ENCODE peak calls at places on chromosome 7, in six cellular contexts. One of them, this sample, is unnamed.

GRCh38 chr7:136925049-136925448 is 56.6 kb downstream of the CHRM2 start:
- DNase-seq in PC-9: no peak
- DNase-seq in fibroblast of lung: peak; percentile 40
- DNase-seq in AG10803: no peak
- DNase-seq in hepatocyte: no peak
- DNase-seq in osteoblast: no peak
- DNase-seq in this sample: no peak

GRCh38 chr7:127629268-127629854 is 11.4 kb upstream of the PAX4 start:
- DNase-seq in PC-9: peak; percentile 17
- DNase-seq in fibroblast of lung: no peak
- DNase-seq in AG10803: no peak
- DNase-seq in hepatocyte: peak; percentile 43
- DNase-seq in osteoblast: no peak
- DNase-seq in this sample: peak; percentile 63

GRCh38 chr7:132161231-132161915 is 414.9 kb downstream of the PLXNA4 start:
- DNase-seq in PC-9: peak; percentile 73
- DNase-seq in fibroblast of lung: no peak
- DNase-seq in AG10803: peak; percentile 69
- DNase-seq in hepatocyte: peak; percentile 37
- DNase-seq in osteoblast: no peak
- DNase-seq in this sample: peak; percentile 4

GRCh38 chr7:151406886-151407583 is 2.8 kb downstream of the WDR86 start:
- DNase-seq in PC-9: no peak
- DNase-seq in fibroblast of lung: no peak
- DNase-seq in AG10803: no peak
- DNase-seq in hepatocyte: no peak
- DNase-seq in osteoblast: peak; percentile 71
- DNase-seq in this sample: no peak

GRCh38 chr7:6012355-6013104 is 3.5 kb downstream of the AIMP2 start:
- DNase-seq in PC-9: no peak
- DNase-seq in fibroblast of lung: no peak
- DNase-seq in AG10803: peak; percentile 32
- DNase-seq in hepatocyte: peak; percentile 55
- DNase-seq in osteoblast: peak; percentile 53
- DNase-seq in this sample: peak; percentile 41

GRCh38 chr7:12713625-12714435 is 26.4 kb downstream of the ARL4A start:
- DNase-seq in PC-9: no peak
- DNase-seq in fibroblast of lung: no peak
- DNase-seq in AG10803: no peak
- DNase-seq in hepatocyte: no peak
- DNase-seq in osteoblast: no peak
- DNase-seq in this sample: no peak

GRCh38 chr7:36746347-36746746 is 22.1 kb upstream of the AOAH start:
- DNase-seq in PC-9: no peak
- DNase-seq in fibroblast of lung: peak; percentile 58
- DNase-seq in AG10803: no peak
- DNase-seq in hepatocyte: peak; percentile 77
- DNase-seq in osteoblast: no peak
- DNase-seq in this sample: peak; percentile 56

GRCh38 chr7:155951554-155952158 is 139.4 kb upstream of the SHH start:
- DNase-seq in PC-9: peak; percentile 94
- DNase-seq in fibroblast of lung: peak; percentile 94
- DNase-seq in AG10803: no peak
- DNase-seq in hepatocyte: peak; percentile 79
- DNase-seq in osteoblast: peak; percentile 90
- DNase-seq in this sample: peak; percentile 91

GRCh38 chr7:2609001-2609411 is 22.8 kb upstream of the TTYH3 start:
- DNase-seq in PC-9: no peak
- DNase-seq in fibroblast of lung: peak; percentile 58
- DNase-seq in AG10803: no peak
- DNase-seq in hepatocyte: peak; percentile 37
- DNase-seq in osteoblast: peak; percentile 96
- DNase-seq in this sample: no peak

DNA sequence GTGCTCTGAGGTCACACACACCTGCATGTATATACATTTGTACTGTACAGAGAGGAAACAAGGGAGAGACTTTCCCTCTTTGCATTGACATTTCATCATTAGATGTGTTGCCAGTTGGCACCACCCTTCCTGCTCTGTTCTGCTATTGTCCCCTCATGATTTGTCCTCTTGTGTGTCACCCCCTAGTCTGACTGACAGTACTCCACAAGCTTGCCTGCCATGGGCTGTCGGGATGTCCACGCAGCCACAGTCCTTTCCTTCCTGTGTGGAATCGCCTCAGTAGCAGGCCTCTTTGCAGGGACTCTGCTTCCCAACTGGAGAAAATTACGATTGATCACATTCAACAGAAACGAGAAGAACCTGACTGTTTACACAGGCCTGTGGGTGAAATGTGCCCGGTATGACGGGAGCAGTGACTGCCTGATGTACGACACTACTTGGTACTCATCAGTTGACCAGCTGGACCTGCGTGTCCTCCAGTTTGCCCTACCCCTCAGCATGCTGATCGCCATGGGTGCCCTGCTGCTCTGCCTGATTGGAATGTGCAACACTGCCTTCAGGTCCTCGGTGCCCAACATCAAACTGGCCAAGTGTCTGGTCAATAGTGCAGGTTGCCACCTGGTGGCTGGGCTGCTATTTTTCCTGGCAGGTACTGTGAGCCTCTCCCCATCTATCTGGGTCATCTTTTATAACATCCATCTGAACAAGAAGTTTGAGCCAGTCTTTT is 9.4 kb downstream of the CLDN12 start:
- DNase-seq in PC-9: peak; percentile 12
- DNase-seq in fibroblast of lung: peak; percentile 7
- DNase-seq in AG10803: peak; percentile 10
- DNase-seq in hepatocyte: no peak
- DNase-seq in osteoblast: no peak
- DNase-seq in this sample: peak; percentile 66
- TF ChIP-seq CTCF in PC-9: peak; percentile 50
- TF ChIP-seq CTCF in fibroblast of lung: no peak
- TF ChIP-seq CTCF in AG10803: peak; percentile 29
- TF ChIP-seq CTCF in hepatocyte: peak; percentile 22
- TF ChIP-seq CTCF in osteoblast: peak; percentile 30
- TF ChIP-seq CTCF in this sample: no peak

DNA sequence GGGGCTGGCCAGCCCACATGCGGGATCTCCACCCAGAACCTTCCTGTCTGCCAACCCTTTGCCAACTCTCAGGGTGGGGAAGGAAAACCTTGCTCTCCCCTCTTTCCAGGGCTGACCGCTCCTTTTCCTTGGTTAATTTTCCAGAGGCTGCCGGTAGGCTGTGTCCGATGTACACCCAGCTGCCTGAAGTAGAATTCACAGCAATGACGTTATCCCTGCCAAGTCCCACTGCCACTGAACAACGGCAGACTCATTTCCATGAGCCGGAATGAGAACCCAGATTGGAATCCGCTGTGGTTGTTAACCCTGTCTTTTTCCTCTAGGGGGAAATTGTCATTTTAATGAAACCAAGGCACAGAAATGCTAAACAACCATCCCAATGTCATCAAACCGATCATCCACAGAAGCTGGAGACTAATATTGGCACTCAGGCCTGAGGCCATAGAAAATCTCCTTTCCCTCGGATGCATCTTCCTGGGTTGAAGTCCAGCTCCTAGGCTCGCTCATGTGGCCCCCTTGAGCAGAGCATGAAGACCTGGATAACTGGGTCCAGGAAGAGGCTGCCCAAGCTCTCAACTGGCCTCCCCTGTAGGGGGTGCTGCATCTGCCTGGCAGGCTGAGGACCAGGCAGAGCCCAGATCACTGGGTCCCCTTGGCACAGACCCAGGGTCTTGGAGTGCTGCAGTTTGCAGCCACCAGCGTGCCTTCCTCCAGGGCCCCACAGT is 30.4 kb downstream of the KLRG2 start:
- DNase-seq in PC-9: no peak
- DNase-seq in fibroblast of lung: peak; percentile 29
- DNase-seq in AG10803: peak; percentile 67
- DNase-seq in hepatocyte: no peak
- DNase-seq in osteoblast: peak; percentile 94
- DNase-seq in this sample: no peak
- TF ChIP-seq CTCF in PC-9: no peak
- TF ChIP-seq CTCF in fibroblast of lung: no peak
- TF ChIP-seq CTCF in AG10803: no peak
- TF ChIP-seq CTCF in hepatocyte: no peak
- TF ChIP-seq CTCF in osteoblast: peak; percentile 32
- TF ChIP-seq CTCF in this sample: no peak

GRCh38 chr7:99949645-99950228 is 20.3 kb upstream of the GJC3 start:
- DNase-seq in PC-9: no peak
- DNase-seq in fibroblast of lung: peak; percentile 24
- DNase-seq in AG10803: peak; percentile 13
- DNase-seq in hepatocyte: no peak
- DNase-seq in osteoblast: no peak
- DNase-seq in this sample: no peak
- TF ChIP-seq CTCF in PC-9: peak; percentile 45
- TF ChIP-seq CTCF in fibroblast of lung: peak; percentile 50
- TF ChIP-seq CTCF in AG10803: peak; percentile 52
- TF ChIP-seq CTCF in hepatocyte: peak; percentile 30
- TF ChIP-seq CTCF in osteoblast: peak; percentile 47
- TF ChIP-seq CTCF in this sample: no peak

GRCh38 chr7:26670841-26671240 is 193.5 kb downstream of the SKAP2 start:
- DNase-seq in PC-9: no peak
- DNase-seq in fibroblast of lung: no peak
- DNase-seq in AG10803: no peak
- DNase-seq in hepatocyte: no peak
- DNase-seq in osteoblast: no peak
- DNase-seq in this sample: no peak

GRCh38 chr7:26663905-26664673 is 200.3 kb downstream of the SKAP2 start:
- DNase-seq in PC-9: no peak
- DNase-seq in fibroblast of lung: no peak
- DNase-seq in AG10803: peak; percentile 89
- DNase-seq in hepatocyte: no peak
- DNase-seq in osteoblast: no peak
- DNase-seq in this sample: no peak

GRCh38 chr7:26668821-26669220 is 195.6 kb downstream of the SKAP2 start:
- DNase-seq in PC-9: no peak
- DNase-seq in fibroblast of lung: no peak
- DNase-seq in AG10803: no peak
- DNase-seq in hepatocyte: no peak
- DNase-seq in osteoblast: no peak
- DNase-seq in this sample: peak; percentile 39

GRCh38 chr7:26664735-26665420 is 199.5 kb downstream of the SKAP2 start:
- DNase-seq in PC-9: peak; percentile 65
- DNase-seq in fibroblast of lung: no peak
- DNase-seq in AG10803: peak; percentile 44
- DNase-seq in hepatocyte: peak; percentile 13
- DNase-seq in osteoblast: no peak
- DNase-seq in this sample: peak; percentile 71

DNA sequence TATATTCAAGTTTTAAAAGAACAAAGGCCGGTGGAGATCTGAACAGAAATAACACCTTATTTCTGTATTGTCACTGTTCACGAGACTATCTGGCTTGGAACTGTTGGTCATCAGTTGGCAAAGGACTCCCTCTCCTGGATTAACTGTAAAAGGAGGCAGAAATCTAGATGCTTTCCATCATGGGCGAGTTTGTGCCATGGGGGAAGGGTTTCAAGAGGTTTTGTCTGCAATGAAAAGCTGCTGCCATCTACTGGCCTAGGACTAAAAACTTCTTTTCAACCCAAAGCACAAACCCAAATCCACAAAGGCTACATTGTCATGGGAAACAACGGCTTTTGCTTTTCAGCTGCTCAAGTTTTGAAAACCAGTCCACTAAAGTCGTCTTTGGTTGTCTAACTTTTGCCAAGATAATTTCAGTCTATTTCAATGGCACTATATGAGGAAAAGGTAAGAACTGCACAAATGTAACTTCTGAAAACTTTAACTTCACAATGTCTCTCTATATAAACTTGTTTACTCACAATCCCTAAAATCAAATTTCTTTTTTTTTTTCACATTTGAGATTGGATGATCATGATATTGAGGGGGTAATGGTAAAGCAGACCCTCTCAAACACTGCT is 196.8 kb downstream of the SKAP2 start:
- DNase-seq in PC-9: peak; percentile 84
- DNase-seq in fibroblast of lung: peak; percentile 94
- DNase-seq in AG10803: peak; percentile 93
- DNase-seq in hepatocyte: peak; percentile 94
- DNase-seq in osteoblast: peak; percentile 76
- DNase-seq in this sample: peak; percentile 92
- TF ChIP-seq CTCF in PC-9: peak; percentile 99
- TF ChIP-seq CTCF in fibroblast of lung: peak; percentile 90
- TF ChIP-seq CTCF in AG10803: peak; percentile 95
- TF ChIP-seq CTCF in hepatocyte: peak; percentile 99
- TF ChIP-seq CTCF in osteoblast: peak; percentile 96
- TF ChIP-seq CTCF in this sample: peak; percentile 96

This sample was measured in Calu3.